ENCODE peak calls at places on chromosomes 2 and 18, in six cellular contexts. K is HCT116, L is HepG2, G is H1, J is K562, E is GM12878. D is an unnamed sample.

GRCh38 chr2:217160978-217161973 is 301.4 kb upstream of the TNP1 start:
- DNase-seq in E (no peak), L (no peak), K (no peak), J (no peak), G (no peak), D (no peak)

GRCh38 chr2:104046466-104046865 is 807.4 kb upstream of the POU3F3 start:
- DNase-seq in L (no peak), G (no peak), E (no peak), J (no peak), K (no peak), D (no peak)

GRCh38 chr2:160816916-160817315 is 323.3 kb upstream of the RBMS1 start:
- DNase-seq in E (no peak), K (no peak), J (no peak), L (no peak), G (no peak), D (no peak)

GRCh38 chr2:163306647-163307046 is 429.2 kb downstream of the FIGN start:
- DNase-seq in K (no peak), L (no peak), G (no peak), E (no peak), J (no peak), D (no peak)

GRCh38 chr2:207734264-207734635 is 22.8 kb downstream of the CCNYL1 start:
- DNase-seq in J (no peak), E (no peak), L (peak; percentile 75), G (no peak), K (peak; percentile 21), D (no peak)

GRCh38 chr2:190136259-190136658 is 73.7 kb upstream of the MSTN start:
- DNase-seq in G (no peak), L (peak; percentile 84), E (no peak), K (no peak), J (no peak), D (no peak)

GRCh38 chr2:12501469-12502147 is 215.1 kb upstream of the TRIB2 start:
- DNase-seq in E (peak; percentile 76), L (no peak), G (no peak), K (no peak), J (no peak), D (no peak)

GRCh38 chr2:38603402-38604265 is 906 bp upstream of the HNRNPLL start:
- DNase-seq in G (peak; percentile 68), L (peak; percentile 81), K (peak; percentile 62), J (peak; percentile 74), E (no peak), D (peak; percentile 85)

GRCh38 chr2:181787310-181788048 is 104.1 kb upstream of the ITPRID2 start:
- DNase-seq in G (no peak), E (no peak), J (no peak), K (no peak), L (no peak), D (no peak)

GRCh38 chr18:23166863-23167531 is 31.7 kb downstream of the CABLES1 start:
- DNase-seq in G (no peak), L (no peak), K (no peak), J (no peak), E (no peak), D (no peak)

GRCh38 chr2:53600835-53601234 is 166.8 kb upstream of the CHAC2 start:
- DNase-seq in L (no peak), K (no peak), G (no peak), E (no peak), J (no peak), D (no peak)

GRCh38 chr2:233513953-233514655 is 52.5 kb downstream of the USP40 start:
- DNase-seq in E (no peak), J (no peak), G (no peak), K (no peak), L (no peak), D (no peak)

GRCh38 chr2:74849228-74849892 is 15.4 kb downstream of the HK2 start:
- DNase-seq in E (peak; percentile 62), K (no peak), L (no peak), G (no peak), J (no peak), D (no peak)

GRCh38 chr2:6526093-6526824 is 339.4 kb downstream of the CMPK2 start:
- DNase-seq in L (peak; percentile 23), J (no peak), G (no peak), K (peak; percentile 13), E (peak; percentile 9), D (peak; percentile 36)

GRCh38 chr2:164314148-164314547 is 307.1 kb downstream of the GRB14 start:
- DNase-seq in K (no peak), E (no peak), J (no peak), G (no peak), L (no peak), D (no peak)

GRCh38 chr2:208142925-208143799 is 2.8 kb downstream of the CRYGB start:
- DNase-seq in G (no peak), K (no peak), J (no peak), L (peak; percentile 93), E (no peak), D (no peak)

GRCh38 chr2:16466133-16466820 is 199.4 kb downstream of the CYRIA start:
- DNase-seq in G (no peak), E (no peak), J (no peak), L (no peak), K (no peak), D (no peak)

GRCh38 chr18:21450503-21450902 is 150.0 kb downstream of the ESCO1 start:
- DNase-seq in K (no peak), E (no peak), J (no peak), G (no peak), L (no peak), D (no peak)

GRCh38 chr2:233481368-233482142 is 85.0 kb downstream of the USP40 start:
- DNase-seq in L (no peak), G (no peak), K (no peak), E (no peak), J (no peak), D (no peak)

GRCh38 chr2:9914384-9915065 is 37.0 kb upstream of the GRHL1 start:
- DNase-seq in K (peak; percentile 76), G (no peak), J (peak; percentile 60), E (peak; percentile 45), L (no peak), D (no peak)

GRCh38 chr2:36376992-36377738 is 21.6 kb downstream of the CRIM1 start:
- DNase-seq in J (no peak), G (no peak), L (no peak), K (no peak), E (no peak), D (no peak)

GRCh38 chr2:100137318-100137717 is 5.1 kb downstream of the AFF3 start:
- DNase-seq in G (no peak), J (no peak), K (no peak), E (no peak), L (no peak), D (no peak)

GRCh38 chr2:151733781-151734672 is at the start of gene NEB:
- DNase-seq in L (no peak), K (no peak), J (no peak), E (no peak), G (no peak), D (no peak)

GRCh38 chr18:75207298-75208054 is 1.5 kb downstream of the PTGR3 start:
- DNase-seq in E (no peak), J (no peak), L (peak; percentile 44), G (no peak), K (no peak), D (no peak)

DNA sequence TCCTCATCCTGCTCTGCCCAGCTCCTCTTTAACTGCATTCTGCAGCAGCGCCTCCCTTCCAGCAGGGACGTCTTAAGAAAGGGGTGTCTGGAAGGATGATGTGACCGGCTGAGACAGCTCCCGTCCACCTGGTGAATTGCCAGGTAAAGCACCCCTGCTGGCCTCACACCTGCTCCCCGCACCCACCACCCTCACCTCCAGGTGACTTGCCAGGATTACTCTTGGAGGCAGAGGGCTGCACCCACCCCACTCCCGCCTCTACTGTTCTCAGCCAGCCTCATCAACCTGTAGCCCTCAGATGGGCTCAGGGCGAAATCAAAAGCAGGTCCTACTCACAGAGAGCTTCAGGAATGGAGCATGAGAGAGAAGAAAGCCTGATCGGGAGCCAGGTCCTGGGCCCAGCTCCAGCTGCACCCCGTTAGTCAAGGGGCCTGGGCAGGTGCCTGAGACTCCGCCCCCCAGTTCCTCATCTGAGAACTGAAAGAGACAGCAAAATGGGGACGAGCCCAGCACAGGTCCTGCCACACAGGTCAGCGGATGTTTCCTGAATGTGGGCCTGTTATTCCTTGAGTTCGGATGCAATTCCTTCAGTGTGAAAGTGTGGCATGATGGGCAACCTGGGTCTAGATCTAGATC is 5.6 kb downstream of the ADRA2B start:
- DNase-seq in J (no peak), G (no peak), L (no peak), K (no peak), E (no peak), D (no peak)
- TF ChIP-seq ZNF274 in J (no peak), G (no peak), L (no peak), K (no peak), E (no peak), D (no peak)

DNA sequence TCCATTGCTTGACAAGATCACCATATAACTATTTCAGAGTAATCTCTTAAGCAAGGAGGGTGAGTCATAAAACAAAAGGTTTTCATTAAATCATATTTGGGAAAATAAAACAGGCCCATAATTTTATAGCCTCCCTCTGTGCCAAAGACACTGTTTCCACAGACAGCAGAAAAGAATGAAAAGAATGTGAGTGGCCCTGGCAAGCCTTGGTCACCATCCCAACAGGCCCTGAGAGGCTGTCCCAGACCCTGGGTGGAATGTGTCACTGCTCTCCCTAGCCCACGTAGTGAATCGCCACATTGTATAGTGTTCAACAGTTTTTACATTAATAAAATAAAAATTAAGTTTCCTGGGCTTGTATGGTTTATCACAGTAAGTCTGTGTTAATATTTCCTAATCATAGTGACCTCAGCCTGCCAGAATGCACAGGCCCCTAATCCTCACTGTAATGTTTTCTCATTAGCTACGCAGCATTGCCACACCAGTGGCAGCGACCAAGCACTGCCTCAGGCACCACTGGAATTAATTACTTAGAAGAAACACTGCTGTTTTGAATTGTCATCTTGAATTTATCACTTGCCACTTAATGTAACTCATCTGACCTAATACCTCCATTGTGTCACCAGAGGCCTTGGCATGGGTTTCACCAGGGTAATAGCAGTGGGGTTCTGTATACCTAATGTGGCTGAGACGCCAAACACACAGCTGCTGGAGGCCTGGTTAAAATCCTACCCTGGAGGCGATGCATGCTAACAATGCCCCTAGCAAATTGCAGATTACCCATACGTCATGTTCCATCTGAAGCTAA is 401.8 kb downstream of the LNPK start:
- DNase-seq in G (no peak), E (no peak), J (no peak), K (no peak), L (no peak), D (no peak)
- TF ChIP-seq ZNF274 in G (no peak), E (no peak), J (no peak), K (no peak), L (no peak), D (no peak)

GRCh38 chr2:96549967-96550786 is 13.6 kb downstream of the ARID5A start:
- DNase-seq in K (peak; percentile 67), G (peak; percentile 71), E (no peak), L (peak; percentile 88), J (peak; percentile 79), D (no peak)
- TF ChIP-seq ZNF274 in K (no peak), G (no peak), E (no peak), L (peak; percentile 98), J (no peak), D (no peak)

DNA sequence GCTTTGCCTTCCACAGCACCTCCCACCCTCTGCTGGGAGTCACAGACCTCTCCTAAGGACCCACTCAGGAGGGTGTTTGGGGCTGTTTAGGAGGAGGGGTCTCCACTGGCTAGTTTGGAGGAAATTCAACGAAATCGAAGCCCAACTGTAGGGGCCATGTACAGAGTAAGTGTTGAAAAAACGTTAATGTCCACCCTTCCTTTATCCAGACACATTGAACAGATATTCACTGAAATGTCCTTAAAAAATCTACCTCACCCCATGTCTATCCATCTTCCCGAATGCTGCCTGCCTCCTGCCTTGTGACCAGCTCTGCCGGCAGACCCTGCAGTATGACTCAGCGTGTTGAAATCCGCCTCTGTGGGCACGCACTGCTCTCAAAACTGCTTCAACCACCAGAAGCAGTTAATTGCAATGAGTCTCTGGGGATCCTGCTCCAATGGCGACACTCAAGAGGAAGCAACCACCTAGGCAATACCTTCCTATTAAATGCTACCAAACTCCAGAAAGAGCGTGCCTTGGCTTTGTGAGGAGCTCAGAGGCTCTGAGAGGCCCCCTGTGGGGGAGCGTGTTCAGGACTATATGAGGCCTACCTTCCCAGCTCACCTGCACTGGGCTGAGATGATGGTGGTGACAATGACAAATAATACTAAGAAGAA is 61.4 kb upstream of the RTN4 start:
- DNase-seq in E (no peak), K (peak; percentile 74), G (peak; percentile 33), J (peak; percentile 49), L (peak; percentile 68), D (no peak)
- TF ChIP-seq ZNF274 in E (no peak), K (no peak), G (no peak), J (no peak), L (no peak), D (no peak)